ENCODE peak calls at places on chromosomes 1 and 21, in eight cellular contexts. U, Z, D, W, Y, X, F and P are unnamed samples. For H3K4me1, the result is how much of the 10 kb centered on the place peaks cover.

GRCh38 chr1:205447457-205448415 is 8.1 kb downstream of the BLACAT1 start:
- DNase-seq in U (no peak), Y (no peak), W (no peak), X (no peak), Z (no peak), D (no peak), F (no peak), P (no peak)

GRCh38 chr1:15308621-15309027 is 61.6 kb downstream of the FHAD1 start:
- DNase-seq in X (no peak), U (peak), F (no peak), Y (no peak), Z (peak), W (no peak), D (no peak), P (no peak)

GRCh38 chr1:236158719-236159118 is 16.4 kb downstream of the GPR137B start:
- DNase-seq in W (no peak), X (no peak), U (no peak), Y (no peak), D (no peak), Z (no peak), F (no peak), P (no peak)

GRCh38 chr1:95116666-95117206 is 419 bp upstream of the TLCD4 start:
- DNase-seq in U (peak), Z (peak), W (peak), F (peak), X (peak), Y (peak), D (peak), P (peak)

GRCh38 chr21:25955646-25956045 is 214.9 kb downstream of the APP start:
- DNase-seq in X (no peak), D (no peak), Y (no peak), F (no peak), Z (no peak), W (no peak), U (no peak), P (no peak)

GRCh38 chr1:9244501-9245229 is 10.1 kb downstream of the H6PD start:
- DNase-seq in Z (peak), Y (no peak), X (no peak), U (no peak), F (no peak), D (no peak), W (no peak), P (no peak)

GRCh38 chr1:11407301-11407994 is 71.5 kb upstream of the DISP3 start:
- DNase-seq in W (no peak), D (no peak), X (no peak), Y (no peak), Z (no peak), U (no peak), F (no peak), P (no peak)

GRCh38 chr21:16438761-16439160 is 709.0 kb downstream of the USP25 start:
- DNase-seq in D (no peak), W (no peak), Y (no peak), X (no peak), U (no peak), F (no peak), Z (no peak), P (no peak)

GRCh38 chr1:182752077-182752826 is 37.3 kb upstream of the NPL start:
- DNase-seq in F (no peak), W (no peak), X (no peak), U (no peak), Z (no peak), Y (no peak), D (no peak), P (peak)

GRCh38 chr1:77316006-77316405 is 34.2 kb downstream of the AK5 start:
- DNase-seq in U (no peak), W (no peak), Z (no peak), F (no peak), Y (no peak), X (no peak), D (no peak), P (no peak)

GRCh38 chr1:74780600-74780999 is 47.6 kb downstream of the TYW3 start:
- DNase-seq in Z (no peak), Y (no peak), U (no peak), W (no peak), X (no peak), F (no peak), D (no peak), P (no peak)

GRCh38 chr1:189305279-189305678 is 1172.4 kb downstream of the BRINP3 start:
- DNase-seq in W (no peak), D (no peak), U (no peak), Z (no peak), X (no peak), F (no peak), Y (no peak), P (no peak)

GRCh38 chr1:112693821-112694220 is 13.1 kb downstream of the RHOC start:
- DNase-seq in F (no peak), U (no peak), D (no peak), Z (no peak), Y (no peak), W (peak), X (no peak), P (no peak)

GRCh38 chr1:1431006-1431844 is 4.3 kb upstream of the VWA1 start:
- DNase-seq in X (no peak), Z (no peak), W (no peak), Y (no peak), F (no peak), D (no peak), U (no peak), P (no peak)
- H3K4me3 ChIP-seq in X (no peak), Z (no peak), W (no peak), Y (no peak), F (no peak), D (no peak), U (no peak), P (no peak)

GRCh38 chr1:26168410-26169167 is at the start of gene C1orf232:
- DNase-seq in X (no peak), U (peak), Z (no peak), W (no peak), Y (no peak), F (no peak), D (no peak), P (no peak)

GRCh38 chr1:26164036-26164927 is 4.5 kb downstream of the C1orf232 start:
- DNase-seq in D (peak), F (no peak), Z (peak), W (no peak), U (peak), Y (peak), X (peak), P (no peak)

GRCh38 chr1:26165126-26165892 is 3.5 kb downstream of the C1orf232 start:
- DNase-seq in Z (no peak), F (no peak), Y (no peak), X (no peak), D (no peak), W (no peak), U (no peak), P (no peak)

GRCh38 chr1:26169201-26169600 is 438 bp upstream of the C1orf232 start:
- DNase-seq in X (no peak), F (no peak), W (no peak), Y (no peak), D (no peak), Z (no peak), U (no peak), P (no peak)

GRCh38 chr1:26166719-26167281 is 2.0 kb downstream of the C1orf232 start:
- DNase-seq in W (no peak), U (no peak), Z (no peak), Y (no peak), D (no peak), X (no peak), F (no peak), P (no peak)
- H3K4me1 ChIP-seq in W (under half), U (under half), Z (under half), Y (under half), D (under half), X (under half), F (under half), P (under half)

GRCh38 chr1:1371741-1372711 is 3.0 kb downstream of the AURKAIP1 start:
- DNase-seq in U (peak), F (no peak), W (no peak), X (peak), Z (peak), D (peak), Y (peak), P (peak)
- H3K4me3 ChIP-seq in U (no peak), F (no peak), W (peak), X (no peak), Z (no peak), D (no peak), Y (no peak), P (no peak)

DNA sequence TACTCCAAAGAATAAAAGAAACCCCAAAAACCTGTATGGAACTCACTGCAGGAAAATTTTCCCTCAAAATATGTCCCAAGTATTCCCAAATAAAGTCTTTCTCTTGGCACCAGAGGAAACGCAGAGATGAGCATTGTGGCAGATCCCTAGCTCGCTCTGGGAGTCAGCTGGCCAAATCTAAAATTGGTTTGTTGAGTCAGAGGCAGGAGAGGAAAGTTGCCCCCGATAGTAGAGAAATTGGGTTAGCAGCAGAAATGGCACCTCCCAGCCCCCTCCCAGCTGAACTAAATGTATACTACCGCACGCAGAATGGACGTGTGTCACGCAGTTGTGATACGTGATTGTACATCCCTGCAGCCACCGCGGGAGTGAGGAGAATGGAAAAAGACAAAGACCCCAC is 39.9 kb upstream of the TARBP1 start:
- DNase-seq in Y (no peak), X (no peak), F (no peak), U (no peak), W (no peak), Z (no peak), D (no peak), P (no peak)
- H3K4me1 ChIP-seq in Y (half or more), X (under half), F (under half), U (under half), W (half or more), Z (under half), D (under half), P (under half)

GRCh38 chr1:88661188-88661587 is 22.9 kb upstream of the PKN2 start:
- DNase-seq in W (no peak), D (no peak), Y (no peak), Z (no peak), X (no peak), F (no peak), U (no peak), P (no peak)
- H3K4me3 ChIP-seq in W (no peak), D (no peak), Y (no peak), Z (no peak), X (no peak), F (no peak), U (no peak), P (no peak)

DNA sequence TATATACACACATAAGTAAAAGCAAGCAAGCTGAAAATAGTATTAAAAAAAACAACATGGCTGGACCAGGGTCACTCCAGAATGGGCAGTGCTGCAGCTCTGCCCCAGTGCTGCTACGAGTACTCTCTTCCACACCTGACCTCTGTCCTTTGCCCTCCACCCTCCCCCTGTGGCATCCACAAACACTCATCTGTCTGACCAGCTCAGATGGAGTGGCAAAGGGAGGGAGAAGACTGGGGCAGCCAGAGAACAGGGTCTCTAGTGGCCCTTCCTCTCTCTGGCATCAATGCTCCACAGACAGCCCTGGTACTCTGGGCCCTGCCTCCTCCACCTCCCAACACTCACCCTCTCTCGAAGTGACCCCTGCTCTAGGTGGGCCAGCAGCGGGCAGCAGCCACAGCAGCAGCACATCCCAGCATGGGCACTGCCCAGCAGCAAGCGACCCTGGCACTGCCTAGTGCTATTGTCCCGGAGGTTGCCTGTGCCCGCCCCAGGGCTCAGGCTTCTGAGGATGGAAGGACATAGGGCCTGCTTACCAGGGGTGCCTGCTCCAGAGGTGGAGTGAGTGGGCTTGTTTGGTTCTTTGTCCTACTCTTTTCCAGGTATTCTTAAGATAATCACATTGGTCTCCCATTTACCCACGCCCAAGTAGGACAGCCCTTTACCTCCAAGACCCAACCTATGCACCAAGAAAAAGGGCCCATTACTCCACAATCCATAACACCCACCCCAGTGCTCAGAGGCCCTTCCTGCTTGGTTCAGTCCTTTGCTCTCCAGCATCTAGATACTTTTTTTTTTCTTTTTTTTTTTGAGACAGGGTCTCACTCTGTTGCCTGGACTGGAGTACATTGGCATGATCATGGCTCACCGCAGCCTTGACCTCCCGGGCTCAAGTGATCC is 6.2 kb downstream of the ARHGEF2 start:
- DNase-seq in W (no peak), D (no peak), Z (no peak), Y (no peak), U (no peak), F (no peak), X (no peak), P (no peak)
- H3K4me1 ChIP-seq in W (half or more), D (half or more), Z (half or more), Y (half or more), U (under half), F (under half), X (half or more), P (under half)